ENCODE peak calls at places on chromosomes 5 and 9, in seven cellular contexts. L is sigmoid colon; V is uterus; O is dorsolateral prefrontal cortex; S is Peyer's patch; N is GM13977; A is CD8-positive, alpha-beta T cell. C is an unnamed sample.

GRCh38 chr9:26802921-26803320 is 89.7 kb downstream of the CAAP1 start:
- DNase-seq in L (no peak), V (no peak), O (no peak), S (no peak), N (no peak), A (no peak), C (no peak)

GRCh38 chr9:132237481-132237880 is 75.6 kb downstream of the NTNG2 start:
- DNase-seq in L (no peak), V (no peak), O (no peak), S (no peak), N (no peak), A (no peak), C (no peak)

GRCh38 chr5:7667216-7667767 is 183.6 kb downstream of the CFAP90 start:
- DNase-seq in L (no peak), V (no peak), O (no peak), S (no peak), N (no peak), A (no peak), C (no peak)

GRCh38 chr5:119070578-119070827 is 384 bp upstream of the DMXL1 start:
- DNase-seq in L (no peak), V (no peak), O (no peak), S (peak), N (no peak), A (no peak), C (no peak)

GRCh38 chr5:124074500-124074899 is 562.5 kb downstream of the CSNK1G3 start:
- DNase-seq in L (no peak), V (no peak), O (no peak), S (no peak), N (no peak), A (no peak), C (no peak)

GRCh38 chr5:144469106-144469505 is 298.4 kb downstream of the KCTD16 start:
- DNase-seq in L (no peak), V (no peak), O (no peak), S (no peak), N (no peak), A (no peak), C (no peak)

GRCh38 chr5:80128129-80128528 is 93.0 kb downstream of the THBS4 start:
- DNase-seq in L (no peak), V (no peak), O (no peak), S (no peak), N (no peak), A (no peak), C (no peak)

GRCh38 chr9:99516657-99517049 is 294.6 kb downstream of the SEC61B start:
- DNase-seq in L (no peak), V (no peak), O (no peak), S (no peak), N (no peak), A (no peak), C (no peak)

GRCh38 chr5:17261075-17261474 is 43.6 kb downstream of the BASP1 start:
- DNase-seq in L (no peak), V (no peak), O (no peak), S (no peak), N (no peak), A (no peak), C (no peak)

GRCh38 chr9:4549751-4550295 is 59.6 kb downstream of the SLC1A1 start:
- DNase-seq in L (no peak), V (no peak), O (no peak), S (no peak), N (no peak), A (no peak), C (no peak)

GRCh38 chr5:123937230-123937629 is 425.3 kb downstream of the CSNK1G3 start:
- DNase-seq in L (peak), V (no peak), O (no peak), S (no peak), N (no peak), A (no peak), C (no peak)

GRCh38 chr5:130198927-130199326 is 294.7 kb downstream of the CHSY3 start:
- DNase-seq in L (no peak), V (no peak), O (no peak), S (no peak), N (peak), A (no peak), C (peak)

GRCh38 chr9:133666845-133667244 is 30.7 kb downstream of the DBH start:
- DNase-seq in L (no peak), V (no peak), O (no peak), S (no peak), N (no peak), A (no peak), C (no peak)

GRCh38 chr5:168752012-168752411 is 172.8 kb upstream of the PANK3 start:
- DNase-seq in L (no peak), V (no peak), O (no peak), S (no peak), N (no peak), A (no peak), C (no peak)

GRCh38 chr5:149001154-149001553 is 61.7 kb downstream of the SH3TC2 start:
- DNase-seq in L (no peak), V (no peak), O (no peak), S (no peak), N (no peak), A (no peak), C (no peak)

GRCh38 chr5:34684281-34684979 is 28.3 kb downstream of the RAI14 start:
- DNase-seq in L (no peak), V (no peak), O (no peak), S (no peak), N (no peak), A (no peak), C (no peak)

GRCh38 chr5:78755822-78756429 is 107.4 kb upstream of the LHFPL2 start:
- DNase-seq in L (no peak), V (no peak), O (no peak), S (no peak), N (no peak), A (no peak), C (no peak)

GRCh38 chr5:171861383-171861782 is 75.8 kb downstream of the SMIM23 start:
- DNase-seq in L (no peak), V (no peak), O (no peak), S (no peak), N (no peak), A (no peak), C (no peak)

GRCh38 chr5:65101706-65102105 is 333.0 kb downstream of the CWC27 start:
- DNase-seq in L (no peak), V (no peak), O (no peak), S (no peak), N (no peak), A (no peak), C (no peak)

DNA sequence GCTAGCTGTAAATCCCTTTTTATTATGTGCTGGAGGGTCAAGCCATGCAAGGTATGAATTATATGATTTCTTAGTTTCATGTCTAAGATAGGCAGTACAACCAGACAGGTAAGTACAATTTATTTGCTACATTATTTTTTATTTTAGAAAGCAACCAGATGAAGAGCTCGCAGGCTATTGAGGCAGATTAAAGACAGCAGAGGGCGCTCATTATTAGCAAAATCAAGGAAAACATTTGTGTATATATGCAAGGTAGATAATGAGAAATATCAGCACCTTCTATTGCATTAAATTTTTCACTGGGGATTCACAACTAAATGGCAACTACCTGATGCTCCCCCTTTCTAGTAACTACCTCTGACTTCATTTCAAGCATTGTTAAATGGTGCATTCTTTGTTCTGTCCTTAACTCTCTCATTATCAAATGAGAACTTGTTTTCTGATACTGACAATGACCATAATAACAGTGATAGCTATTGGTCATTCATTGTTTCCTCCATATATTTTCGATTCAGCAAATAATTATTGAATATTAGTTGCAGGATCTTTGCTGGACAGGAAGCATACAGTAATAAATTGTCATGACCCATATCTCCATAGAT is 8.6 kb downstream of the SCGB3A2 start:
- DNase-seq in L (no peak), V (no peak), O (no peak), S (no peak), N (no peak), A (no peak), C (no peak)
- TF ChIP-seq CTCF in L (no peak), V (no peak), O (peak), S (peak), N (peak), A (no peak), C (no peak)

GRCh38 chr9:110114086-110114887 is 93.7 kb downstream of the C9orf152 start:
- DNase-seq in L (no peak), V (no peak), O (no peak), S (no peak), N (no peak), A (no peak), C (no peak)

GRCh38 chr9:110115341-110115820 is 92.6 kb downstream of the C9orf152 start:
- DNase-seq in L (no peak), V (no peak), O (no peak), S (no peak), N (no peak), A (no peak), C (no peak)

GRCh38 chr9:110115868-110116542 is 92.0 kb downstream of the C9orf152 start:
- DNase-seq in L (no peak), V (no peak), O (no peak), S (no peak), N (no peak), A (no peak), C (no peak)

GRCh38 chr9:110116543-110116885 is 91.4 kb downstream of the C9orf152 start:
- DNase-seq in L (no peak), V (peak), O (no peak), S (no peak), N (no peak), A (no peak), C (peak)

GRCh38 chr9:110114888-110115259 is 93.1 kb downstream of the C9orf152 start:
- DNase-seq in L (no peak), V (no peak), O (no peak), S (no peak), N (no peak), A (no peak), C (no peak)
- TF ChIP-seq CTCF in L (no peak), V (no peak), O (no peak), S (no peak), N (no peak), A (no peak), C (no peak)

DNA sequence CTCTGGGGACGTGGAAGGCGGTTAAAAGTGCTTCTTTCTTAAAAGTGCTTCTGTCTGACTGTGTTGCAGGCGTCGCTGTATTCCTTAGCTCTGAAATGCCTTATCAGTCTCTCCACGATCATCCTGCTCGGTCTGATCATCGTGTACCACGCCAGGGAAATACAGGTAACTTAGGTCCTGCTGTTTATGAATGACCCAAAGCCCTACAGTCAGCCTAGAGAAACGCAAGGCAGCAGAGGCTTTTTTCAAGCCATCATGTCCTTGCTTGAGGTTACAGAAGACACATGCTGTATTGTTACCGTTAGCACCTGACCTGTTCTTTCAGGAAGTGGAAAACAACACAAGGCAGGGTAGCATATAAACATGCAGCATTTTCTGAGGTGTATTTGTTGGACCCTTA is 2.0 kb downstream of the KCNN2 start:
- DNase-seq in L (no peak), V (no peak), O (no peak), S (no peak), N (peak), A (no peak), C (no peak)
- TF ChIP-seq CTCF in L (no peak), V (no peak), O (no peak), S (no peak), N (no peak), A (no peak), C (no peak)

GRCh38 chr9:81312346-81312745 is 377.0 kb downstream of the TLE1 start:
- DNase-seq in L (no peak), V (no peak), O (no peak), S (no peak), N (no peak), A (no peak), C (no peak)
- TF ChIP-seq CTCF in L (no peak), V (no peak), O (no peak), S (no peak), N (no peak), A (no peak), C (no peak)

GRCh38 chr9:18910435-18910834 is 122.6 kb downstream of the SAXO1 start:
- DNase-seq in L (no peak), V (no peak), O (no peak), S (no peak), N (no peak), A (no peak), C (no peak)

GRCh38 chr9:18909140-18910018 is 123.6 kb downstream of the SAXO1 start:
- DNase-seq in L (no peak), V (no peak), O (no peak), S (no peak), N (no peak), A (no peak), C (no peak)

GRCh38 chr9:18907927-18908625 is 124.9 kb downstream of the SAXO1 start:
- DNase-seq in L (no peak), V (no peak), O (no peak), S (no peak), N (no peak), A (no peak), C (no peak)

GRCh38 chr9:18911714-18912342 is 121.2 kb downstream of the SAXO1 start:
- DNase-seq in L (no peak), V (no peak), O (no peak), S (no peak), N (no peak), A (no peak), C (no peak)

GRCh38 chr9:18910858-18911257 is 122.2 kb downstream of the SAXO1 start:
- DNase-seq in L (no peak), V (no peak), O (no peak), S (no peak), N (no peak), A (no peak), C (no peak)
- TF ChIP-seq CTCF in L (no peak), V (no peak), O (no peak), S (no peak), N (no peak), A (no peak), C (no peak)

GRCh38 chr5:73027361-73027760 is 71.5 kb downstream of the FCHO2 start:
- DNase-seq in L (no peak), V (no peak), O (no peak), S (no peak), N (no peak), A (no peak), C (no peak)
- TF ChIP-seq CTCF in L (no peak), V (no peak), O (peak), S (peak), N (no peak), A (no peak), C (no peak)

GRCh38 chr9:84393266-84393905 is 52.8 kb upstream of the SLC28A3 start:
- DNase-seq in L (no peak), V (no peak), O (no peak), S (no peak), N (no peak), A (no peak), C (no peak)
- TF ChIP-seq CTCF in L (no peak), V (no peak), O (no peak), S (no peak), N (no peak), A (no peak), C (no peak)

GRCh38 chr5:52786937-52787599 is 648 bp upstream of the ITGA1 start:
- DNase-seq in L (peak), V (peak), O (no peak), S (no peak), N (peak), A (peak), C (peak)
- TF ChIP-seq CTCF in L (no peak), V (peak), O (no peak), S (peak), N (peak), A (peak), C (peak)

DNA sequence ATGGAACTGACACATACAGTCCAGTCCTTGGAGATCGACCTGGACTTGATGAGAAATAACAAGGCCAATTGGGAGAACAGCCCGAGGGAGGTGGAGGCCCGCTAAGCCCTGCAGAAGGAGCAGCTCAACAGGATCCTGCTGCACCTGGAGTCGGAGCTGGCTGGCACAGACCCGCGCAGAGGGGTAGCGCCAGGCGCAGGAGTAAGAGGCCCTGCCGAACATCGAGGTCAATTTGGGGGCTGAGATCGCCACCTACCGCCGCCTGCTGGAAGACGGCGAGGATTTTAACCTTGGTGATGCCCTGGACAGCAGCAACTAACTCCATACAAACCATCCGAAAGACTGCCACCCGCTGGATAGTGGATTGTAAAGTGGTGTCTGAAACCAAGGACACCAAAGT is 1610.1 kb upstream of the ACO1 start:
- DNase-seq in L (no peak), V (no peak), O (peak), S (peak), N (no peak), A (no peak), C (no peak)
- TF ChIP-seq CTCF in L (no peak), V (no peak), O (no peak), S (no peak), N (no peak), A (no peak), C (no peak)

C was measured in GM13976.